ENCODE peak calls at places on chromosome X, in eight cellular contexts. W, N, H, C, S, Q, B and E are unnamed samples.

GRCh38 chrX:107107459-107107858 is 11.2 kb downstream of the RBM41 start:
- DNase-seq in W (no peak), N (no peak), H (no peak), C (no peak), S (no peak), Q (no peak), B (no peak), E (no peak)

GRCh38 chrX:34365482-34365881 is 233.4 kb upstream of the FAM47A start:
- DNase-seq in W (no peak), N (no peak), H (no peak), C (no peak), S (no peak), Q (no peak), B (peak; percentile 45), E (no peak)

GRCh38 chrX:47607091-47607490 is 12.6 kb downstream of the SYN1 start:
- DNase-seq in W (no peak), N (no peak), H (no peak), C (no peak), S (no peak), Q (no peak), B (no peak), E (no peak)

GRCh38 chrX:69600182-69600581 is 15.7 kb upstream of the EDA start:
- DNase-seq in W (no peak), N (no peak), H (no peak), C (no peak), S (no peak), Q (no peak), B (no peak), E (no peak)

GRCh38 chrX:101813200-101813599 is 118.6 kb downstream of the ZMAT1 start:
- DNase-seq in W (no peak), N (no peak), H (no peak), C (no peak), S (no peak), Q (no peak), B (no peak), E (no peak)

GRCh38 chrX:26789751-26790150 is 573.8 kb downstream of the MAGEB5 start:
- DNase-seq in W (no peak), N (no peak), H (no peak), C (no peak), S (no peak), Q (no peak), B (no peak), E (no peak)

GRCh38 chrX:41781500-41781899 is 57.5 kb downstream of the GPR82 start:
- DNase-seq in W (no peak), N (no peak), H (no peak), C (no peak), S (no peak), Q (no peak), B (peak; percentile 59), E (no peak)

GRCh38 chrX:1870421-1870820 is 255.6 kb downstream of the ASMT start:
- DNase-seq in W (no peak), N (no peak), H (no peak), C (no peak), S (no peak), Q (no peak), B (no peak), E (no peak)

GRCh38 chrX:30822068-30822671 is 66.9 kb downstream of the TAB3 start:
- DNase-seq in W (no peak), N (no peak), H (no peak), C (no peak), S (no peak), Q (no peak), B (no peak), E (no peak)

GRCh38 chrX:153687121-153688039 is at the start of gene SLC6A8:
- DNase-seq in W (peak; percentile 71), N (peak; percentile 15), H (no peak), C (peak; percentile 80), S (peak; percentile 78), Q (peak; percentile 88), B (peak; percentile 83), E (peak; percentile 78)
- TF ChIP-seq CTCF in W (peak; percentile 24), N (peak; percentile 32), H (no peak), C (no peak), S (peak; percentile 41), Q (peak; percentile 44), B (peak; percentile 51), E (peak; percentile 53)

DNA sequence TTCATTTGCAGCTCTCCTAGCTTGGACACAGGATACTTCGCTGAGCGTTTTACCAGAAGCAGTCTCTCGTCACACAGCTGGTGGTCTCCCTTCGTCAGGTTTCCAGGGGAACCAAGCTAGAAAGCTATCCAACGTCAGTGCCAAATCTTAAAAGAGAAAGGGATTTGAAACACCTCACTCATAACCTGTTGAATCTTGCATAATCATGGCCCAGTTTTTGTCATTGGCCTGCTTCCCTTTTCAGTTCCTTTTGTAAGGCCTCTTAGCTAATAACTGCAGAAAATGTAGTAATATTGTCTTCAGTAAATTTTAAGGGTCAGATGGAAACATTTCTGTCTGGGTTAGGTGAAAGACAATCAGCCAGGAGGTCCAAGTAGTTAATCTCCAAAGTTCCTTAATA is 22.0 kb downstream of the RAB39B start:
- DNase-seq in W (no peak), N (no peak), H (no peak), C (no peak), S (no peak), Q (no peak), B (peak; percentile 3), E (no peak)
- H3K9me3 ChIP-seq in W (no peaks in the 10 kb centered on the region), N (no peaks in the 10 kb centered on the region), H (no peaks in the 10 kb centered on the region), C (no peaks in the 10 kb centered on the region), S (no peaks in the 10 kb centered on the region), Q (no peaks in the 10 kb centered on the region), B (no peaks in the 10 kb centered on the region), E (no peaks in the 10 kb centered on the region)

GRCh38 chrX:40410859-40411258 is 169.9 kb upstream of the ATP6AP2 start:
- DNase-seq in W (no peak), N (no peak), H (no peak), C (no peak), S (no peak), Q (no peak), B (no peak), E (no peak)

GRCh38 chrX:40415675-40416074 is 165.1 kb upstream of the ATP6AP2 start:
- DNase-seq in W (no peak), N (no peak), H (no peak), C (no peak), S (no peak), Q (no peak), B (no peak), E (no peak)

GRCh38 chrX:40406330-40406859 is 174.4 kb upstream of the ATP6AP2 start:
- DNase-seq in W (no peak), N (no peak), H (no peak), C (no peak), S (no peak), Q (no peak), B (no peak), E (no peak)

GRCh38 chrX:40414335-40414734 is 166.4 kb upstream of the ATP6AP2 start:
- DNase-seq in W (no peak), N (no peak), H (no peak), C (no peak), S (no peak), Q (no peak), B (no peak), E (no peak)

GRCh38 chrX:40411350-40412111 is 169.2 kb upstream of the ATP6AP2 start:
- DNase-seq in W (no peak), N (no peak), H (no peak), C (no peak), S (no peak), Q (no peak), B (no peak), E (no peak)
- TF ChIP-seq CTCF in W (no peak), N (no peak), H (no peak), C (no peak), S (no peak), Q (no peak), B (peak; percentile 28), E (no peak)

GRCh38 chrX:53056292-53056691 is 7.7 kb downstream of the GPR173 start:
- DNase-seq in W (no peak), N (no peak), H (no peak), C (no peak), S (no peak), Q (no peak), B (no peak), E (no peak)
- H3K9me3 ChIP-seq in W (no peaks in the 10 kb centered on the region), N (no peaks in the 10 kb centered on the region), H (no peaks in the 10 kb centered on the region), C (no peaks in the 10 kb centered on the region), S (no peaks in the 10 kb centered on the region), Q (no peaks in the 10 kb centered on the region), B (no peaks in the 10 kb centered on the region), E (no peaks in the 10 kb centered on the region)

DNA sequence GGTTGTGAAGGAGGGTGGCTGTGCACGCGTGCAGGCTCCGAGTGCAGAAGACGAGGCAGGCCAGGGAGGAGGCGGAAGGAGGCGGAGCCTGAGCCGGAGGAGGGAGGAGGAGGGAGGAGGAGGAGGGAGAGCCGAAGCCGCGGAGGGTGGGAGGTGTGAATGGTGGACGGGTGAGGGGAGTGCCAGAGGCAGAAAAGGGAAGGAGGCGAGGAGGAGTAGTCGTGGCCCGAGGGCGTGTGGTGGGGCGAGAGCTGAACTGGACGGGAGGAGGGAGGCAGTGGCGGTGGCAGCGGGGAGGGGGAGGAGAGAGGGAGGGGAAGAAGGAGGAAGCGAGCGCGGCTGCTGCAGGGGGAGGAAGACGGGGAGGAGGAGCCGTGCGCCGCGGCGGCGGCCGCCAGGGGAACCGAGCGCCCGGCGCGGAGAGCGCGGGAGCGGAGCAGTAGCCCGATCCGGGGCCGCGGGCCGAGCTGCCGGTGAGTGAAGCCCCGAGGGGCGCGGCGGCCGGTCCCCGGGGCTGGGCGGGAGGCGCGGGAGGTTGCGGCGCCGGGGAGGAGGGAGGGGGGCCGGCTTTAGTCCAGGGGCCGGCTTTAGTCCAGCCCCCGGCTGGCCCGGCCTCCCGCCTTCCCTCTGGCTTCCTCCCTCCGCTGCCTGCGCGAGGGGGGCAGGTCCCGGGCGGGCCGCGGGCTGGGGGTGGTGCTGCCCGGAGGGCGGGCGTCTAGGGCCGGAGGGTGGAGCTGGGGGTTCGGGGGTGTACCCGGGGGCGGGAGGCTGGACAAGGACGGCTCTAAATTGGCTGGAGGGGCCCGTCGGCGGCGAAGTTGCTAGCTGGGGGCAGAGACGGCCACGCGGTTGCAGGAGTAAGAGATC is at the start of gene TMEM164:
- DNase-seq in W (peak; percentile 89), N (peak; percentile 37), H (peak; percentile 37), C (peak; percentile 88), S (peak; percentile 89), Q (peak; percentile 92), B (peak; percentile 81), E (peak; percentile 86)
- TF ChIP-seq CTCF in W (no peak), N (no peak), H (peak; percentile 19), C (no peak), S (no peak), Q (no peak), B (peak; percentile 7), E (peak; percentile 43)

GRCh38 chrX:153732406-153732805 is 7.8 kb downstream of the ABCD1 start:
- DNase-seq in W (no peak), N (no peak), H (no peak), C (peak; percentile 64), S (no peak), Q (no peak), B (no peak), E (no peak)
- H3K9me3 ChIP-seq in W (no peaks in the 10 kb centered on the region), N (no peaks in the 10 kb centered on the region), H (no peaks in the 10 kb centered on the region), C (no peaks in the 10 kb centered on the region), S (no peaks in the 10 kb centered on the region), Q (no peaks in the 10 kb centered on the region), B (no peaks in the 10 kb centered on the region), E (no peaks in the 10 kb centered on the region)